ENCODE peak calls at places on chromosomes 11 and 22, in seven cellular contexts. E, R, C, Y, L, O and D are unnamed samples. For H3K4me1 and H3K9me3, the result is how much of the 10 kb centered on the place peaks cover.

GRCh38 chr22:39999144-39999757 is 4.5 kb downstream of the FAM83F start:
- DNase-seq in E (no peak), R (no peak), C (peak), Y (no peak), L (no peak), O (peak), D (no peak)

GRCh38 chr22:30023099-30023498 is 57.2 kb upstream of the HORMAD2 start:
- DNase-seq in E (no peak), R (no peak), C (no peak), Y (no peak), L (no peak), O (peak), D (no peak)

GRCh38 chr22:38959574-38959973 is 2.2 kb downstream of the APOBEC3A start:
- DNase-seq in E (no peak), R (no peak), C (no peak), Y (no peak), L (no peak), O (no peak), D (no peak)

GRCh38 chr11:75279273-75279672 is 38.7 kb downstream of the TPBGL start:
- DNase-seq in E (no peak), R (no peak), C (no peak), Y (no peak), L (no peak), O (peak), D (no peak)

GRCh38 chr11:32334822-32335221 is 100.5 kb downstream of the WT1 start:
- DNase-seq in E (no peak), R (no peak), C (peak), Y (no peak), L (no peak), O (no peak), D (no peak)

GRCh38 chr22:39717099-39717498 is 146.5 kb downstream of the CACNA1I start:
- DNase-seq in E (no peak), R (no peak), C (no peak), Y (no peak), L (no peak), O (no peak), D (no peak)

GRCh38 chr11:119405986-119406385 is 17.0 kb downstream of the THY1 start:
- DNase-seq in E (no peak), R (no peak), C (no peak), Y (no peak), L (no peak), O (peak), D (no peak)

GRCh38 chr11:61685611-61685955 is 5.4 kb downstream of the DAGLA start:
- DNase-seq in E (no peak), R (no peak), C (no peak), Y (no peak), L (no peak), O (no peak), D (no peak)

GRCh38 chr11:131867457-131868257 is 497.2 kb downstream of the NTM start:
- DNase-seq in E (no peak), R (no peak), C (peak), Y (peak), L (peak), O (peak), D (no peak)

GRCh38 chr11:12111482-12112149 is 1.2 kb downstream of the MICAL2 start:
- DNase-seq in E (no peak), R (no peak), C (no peak), Y (no peak), L (peak), O (peak), D (no peak)

GRCh38 chr11:118663929-118664328 is 15.5 kb downstream of the TREH start:
- DNase-seq in E (no peak), R (no peak), C (no peak), Y (no peak), L (no peak), O (no peak), D (no peak)

GRCh38 chr11:106889718-106890117 is 128.6 kb downstream of the GUCY1A2 start:
- DNase-seq in E (no peak), R (no peak), C (no peak), Y (no peak), L (no peak), O (no peak), D (no peak)

GRCh38 chr11:132126973-132127900 is 756.8 kb downstream of the NTM start:
- DNase-seq in E (no peak), R (no peak), C (peak), Y (no peak), L (peak), O (peak), D (no peak)

GRCh38 chr11:14894657-14895598 is 2.9 kb upstream of the CYP2R1 start:
- DNase-seq in E (no peak), R (no peak), C (peak), Y (no peak), L (no peak), O (peak), D (no peak)

GRCh38 chr22:23383491-23384450 is 196.3 kb downstream of the IGLL1 start:
- DNase-seq in E (no peak), R (no peak), C (peak), Y (peak), L (peak), O (no peak), D (no peak)

GRCh38 chr11:114384487-114384886 is 15.8 kb downstream of the C11orf71 start:
- DNase-seq in E (no peak), R (no peak), C (no peak), Y (no peak), L (no peak), O (no peak), D (no peak)

GRCh38 chr22:23110190-23110921 is 31.4 kb downstream of the RSPH14 start:
- DNase-seq in E (no peak), R (no peak), C (no peak), Y (no peak), L (no peak), O (no peak), D (no peak)

GRCh38 chr22:45240137-45240809 is 421 bp downstream of the KIAA0930 start:
- DNase-seq in E (no peak), R (no peak), C (no peak), Y (no peak), L (no peak), O (no peak), D (no peak)

GRCh38 chr11:17646451-17647145 is 72.8 kb upstream of the MYOD1 start:
- DNase-seq in E (no peak), R (no peak), C (no peak), Y (no peak), L (no peak), O (no peak), D (no peak)

GRCh38 chr11:102974552-102975280 is 19.2 kb upstream of the MMP13 start:
- DNase-seq in E (no peak), R (no peak), C (no peak), Y (peak), L (no peak), O (peak), D (no peak)

GRCh38 chr11:117096140-117096972 is 1.9 kb downstream of the SIK3 start:
- DNase-seq in E (peak), R (peak), C (peak), Y (no peak), L (peak), O (no peak), D (peak)

GRCh38 chr22:32058656-32059280 is 15.7 kb downstream of the SLC5A1 start:
- DNase-seq in E (no peak), R (no peak), C (no peak), Y (no peak), L (peak), O (no peak), D (no peak)

GRCh38 chr22:45129703-45130524 is 33.8 kb upstream of the NUP50 start:
- DNase-seq in E (no peak), R (no peak), C (no peak), Y (no peak), L (no peak), O (no peak), D (no peak)

GRCh38 chr22:17922925-17923898 is 101.1 kb downstream of the MICAL3 start:
- DNase-seq in E (no peak), R (no peak), C (no peak), Y (no peak), L (peak), O (peak), D (no peak)

GRCh38 chr11:8988329-8989234 is 15.2 kb downstream of the NRIP3 start:
- DNase-seq in E (no peak), R (no peak), C (peak), Y (no peak), L (no peak), O (peak), D (no peak)

GRCh38 chr11:17651061-17651460 is 68.3 kb upstream of the MYOD1 start:
- DNase-seq in E (no peak), R (no peak), C (no peak), Y (no peak), L (no peak), O (no peak), D (no peak)

GRCh38 chr11:7251836-7252682 is at the start of gene SYT9:
- DNase-seq in E (no peak), R (no peak), C (peak), Y (peak), L (peak), O (no peak), D (no peak)

GRCh38 chr11:111555255-111555654 is 14.7 kb downstream of the LAYN start:
- DNase-seq in E (no peak), R (no peak), C (no peak), Y (no peak), L (no peak), O (peak), D (no peak)

GRCh38 chr22:30143265-30143664 is 63.0 kb downstream of the HORMAD2 start:
- DNase-seq in E (no peak), R (no peak), C (no peak), Y (no peak), L (no peak), O (no peak), D (no peak)

GRCh38 chr22:42635531-42635930 is 4.9 kb downstream of the ATP5MGL start:
- DNase-seq in E (no peak), R (no peak), C (no peak), Y (peak), L (no peak), O (peak), D (no peak)

GRCh38 chr11:126034026-126034822 is 28.4 kb downstream of the CDON start:
- DNase-seq in E (no peak), R (no peak), C (no peak), Y (no peak), L (peak), O (no peak), D (no peak)

GRCh38 chr11:15468471-15468870 is 353.7 kb downstream of the INSC start:
- DNase-seq in E (no peak), R (no peak), C (no peak), Y (no peak), L (no peak), O (peak), D (no peak)

GRCh38 chr11:34349882-34350281 is 7.9 kb downstream of the ABTB2 start:
- DNase-seq in E (no peak), R (no peak), C (no peak), Y (no peak), L (no peak), O (peak), D (no peak)

GRCh38 chr11:77199346-77199745 is 71.3 kb downstream of the MYO7A start:
- DNase-seq in E (no peak), R (no peak), C (no peak), Y (peak), L (no peak), O (no peak), D (no peak)

GRCh38 chr11:70675697-70676374 is 277.5 kb downstream of the CTTN start:
- DNase-seq in E (no peak), R (no peak), C (peak), Y (no peak), L (no peak), O (no peak), D (no peak)

GRCh38 chr11:119785131-119785530 is 56.1 kb upstream of the NECTIN1 start:
- DNase-seq in E (no peak), R (no peak), C (no peak), Y (no peak), L (no peak), O (no peak), D (no peak)

GRCh38 chr22:21937041-21937820 is 15.4 kb downstream of the PPM1F start:
- DNase-seq in E (no peak), R (no peak), C (no peak), Y (peak), L (peak), O (no peak), D (no peak)
- H3K4me1 ChIP-seq in E (under half), R (under half), C (under half), Y (half or more), L (under half), O (under half), D (under half)

DNA sequence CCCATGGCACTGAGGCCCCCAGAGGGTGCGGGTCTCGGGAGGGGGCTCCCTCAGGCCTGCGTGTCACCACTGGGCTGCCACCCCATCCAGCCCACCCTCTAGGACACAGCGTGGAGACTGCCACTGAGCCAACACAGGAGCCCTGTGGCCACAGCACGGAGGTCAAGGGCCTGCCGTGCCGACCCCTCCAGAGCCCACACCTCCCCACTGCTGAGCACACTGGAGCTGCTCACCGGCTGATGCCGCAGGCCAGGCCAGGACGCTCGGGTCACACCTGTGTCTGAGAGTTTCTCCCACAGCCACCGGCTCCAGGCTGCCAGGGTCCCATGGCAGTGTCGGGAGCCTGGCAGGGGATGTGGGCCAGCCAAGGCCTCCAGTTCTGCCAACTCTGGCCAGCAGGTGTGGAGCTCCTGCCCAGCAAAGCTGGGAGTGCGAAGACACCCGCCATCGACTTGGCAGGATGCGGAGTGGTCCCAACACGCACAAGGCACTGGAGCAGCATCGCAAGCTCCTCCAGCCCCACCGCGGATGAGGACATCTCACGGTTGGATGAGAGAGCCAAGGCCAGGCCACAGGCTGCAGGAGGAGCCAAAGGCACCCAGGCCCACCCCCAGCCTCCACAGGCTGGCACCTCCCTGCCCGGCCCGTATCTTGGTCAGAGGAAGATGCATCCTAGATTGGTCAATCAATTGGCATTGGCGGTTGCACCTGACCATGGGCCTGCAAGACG is 187.1 kb downstream of the BRD1 start:
- DNase-seq in E (no peak), R (no peak), C (no peak), Y (no peak), L (no peak), O (no peak), D (no peak)
- H3K9me3 ChIP-seq in E (under half), R (under half), C (under half), Y (under half), L (under half), O (under half), D (under half)

DNA sequence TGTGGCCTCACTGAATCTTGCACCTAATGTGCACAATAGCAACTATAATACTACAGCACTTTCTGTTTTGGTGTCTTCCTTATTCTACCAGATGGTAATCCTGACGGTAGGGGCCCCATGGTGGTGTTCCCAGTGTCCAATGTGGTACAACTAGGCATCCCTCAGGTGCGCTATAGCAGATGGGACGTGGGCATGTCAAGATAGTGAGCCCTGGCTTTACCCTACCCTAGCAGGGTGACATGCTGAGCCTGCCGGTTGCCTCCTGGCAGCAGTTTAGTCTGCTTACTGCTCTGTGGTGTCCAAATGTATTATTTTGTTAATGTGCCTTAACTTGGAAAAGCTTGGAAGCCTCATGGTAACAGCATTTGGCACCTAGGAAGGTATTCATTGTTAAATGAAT is 19.2 kb downstream of the ACO2 start:
- DNase-seq in E (no peak), R (no peak), C (no peak), Y (no peak), L (no peak), O (no peak), D (no peak)
- H3K4me1 ChIP-seq in E (under half), R (under half), C (under half), Y (half or more), L (under half), O (under half), D (under half)

GRCh38 chr11:2346586-2347335 is 30.3 kb upstream of the CD81 start:
- DNase-seq in E (no peak), R (no peak), C (no peak), Y (no peak), L (no peak), O (no peak), D (no peak)
- H3K9me3 ChIP-seq in E (under half), R (under half), C (under half), Y (under half), L (under half), O (under half), D (under half)